ENCODE peak calls at places on chromosome 10, in five cellular contexts. R, E, H, X and F are unnamed samples.

GRCh38 chr10:44965651-44966097 is 6.1 kb downstream of the RASSF4 start:
- DNase-seq in R (no peak), E (no peak), H (no peak), X (no peak), F (peak)

GRCh38 chr10:86597306-86597705 is 57.0 kb upstream of the OPN4 start:
- DNase-seq in R (no peak), E (no peak), H (no peak), X (no peak), F (no peak)

GRCh38 chr10:103550229-103550628 is 56.7 kb downstream of the NEURL1 start:
- DNase-seq in R (no peak), E (no peak), H (no peak), X (no peak), F (no peak)

GRCh38 chr10:7408494-7409044 is 2.3 kb downstream of the SFMBT2 start:
- DNase-seq in R (peak), E (peak), H (no peak), X (peak), F (no peak)

GRCh38 chr10:105262666-105263065 is 621.6 kb downstream of the SORCS3 start:
- DNase-seq in R (no peak), E (peak), H (no peak), X (no peak), F (no peak)

GRCh38 chr10:70283445-70284399 is at the start of gene NPFFR1:
- DNase-seq in R (peak), E (no peak), H (no peak), X (no peak), F (peak)

GRCh38 chr10:74813860-74814259 is 12.5 kb upstream of the KAT6B start:
- DNase-seq in R (peak), E (no peak), H (no peak), X (no peak), F (no peak)

GRCh38 chr10:106863549-106863948 is 301.0 kb downstream of the SORCS1 start:
- DNase-seq in R (peak), E (no peak), H (no peak), X (no peak), F (no peak)

GRCh38 chr10:52779541-52780390 is 7.2 kb upstream of the MBL2 start:
- DNase-seq in R (peak), E (peak), H (no peak), X (no peak), F (peak)

GRCh38 chr10:24916365-24916764 is 36.0 kb downstream of the PRTFDC1 start:
- DNase-seq in R (no peak), E (no peak), H (no peak), X (no peak), F (no peak)

GRCh38 chr10:103184615-103185014 is 8.5 kb downstream of the NT5C2 start:
- DNase-seq in R (no peak), E (peak), H (no peak), X (no peak), F (no peak)

GRCh38 chr10:10363217-10363616 is 654.5 kb upstream of the CELF2 start:
- DNase-seq in R (no peak), E (no peak), H (no peak), X (no peak), F (no peak)

GRCh38 chr10:689433-690226 is at the start of gene DIP2C:
- DNase-seq in R (peak), E (peak), H (no peak), X (no peak), F (no peak)

GRCh38 chr10:30027057-30028005 is 32.1 kb downstream of the JCAD start:
- DNase-seq in R (peak), E (no peak), H (peak), X (peak), F (no peak)

GRCh38 chr10:15262036-15262713 is 93.7 kb upstream of the NMT2 start:
- DNase-seq in R (no peak), E (peak), H (no peak), X (no peak), F (no peak)

GRCh38 chr10:118027397-118027796 is 19.3 kb downstream of the RAB11FIP2 start:
- DNase-seq in R (no peak), E (no peak), H (no peak), X (no peak), F (no peak)

GRCh38 chr10:45550903-45551302 is 121.7 kb downstream of the ZFAND4 start:
- DNase-seq in R (no peak), E (no peak), H (no peak), X (no peak), F (no peak)

GRCh38 chr10:97830064-97830463 is 19.6 kb upstream of the GOLGA7B start:
- DNase-seq in R (no peak), E (no peak), H (no peak), X (no peak), F (no peak)

GRCh38 chr10:80530251-80530650 is 7.5 kb upstream of the SH2D4B start:
- DNase-seq in R (no peak), E (peak), H (no peak), X (no peak), F (no peak)

GRCh38 chr10:128124813-128125403 is 1.3 kb downstream of the MKI67 start:
- DNase-seq in R (no peak), E (no peak), H (no peak), X (no peak), F (no peak)

GRCh38 chr10:46018453-46019169 is 11.8 kb downstream of the NCOA4 start:
- DNase-seq in R (no peak), E (peak), H (no peak), X (no peak), F (no peak)

GRCh38 chr10:9028211-9028610 is 973.7 kb downstream of the GATA3 start:
- DNase-seq in R (no peak), E (no peak), H (no peak), X (no peak), F (no peak)

GRCh38 chr10:62769574-62770242 is 34.8 kb upstream of the ADO start:
- DNase-seq in R (peak), E (peak), H (no peak), X (no peak), F (no peak)

GRCh38 chr10:89427629-89428028 is 13.3 kb downstream of the IFIT5 start:
- DNase-seq in R (no peak), E (peak), H (peak), X (no peak), F (no peak)

GRCh38 chr10:93515071-93515962 is 18.9 kb downstream of the CEP55 start:
- DNase-seq in R (no peak), E (peak), H (no peak), X (no peak), F (no peak)

GRCh38 chr10:126090911-126091728 is 194.8 kb downstream of the FANK1 start:
- DNase-seq in R (no peak), E (peak), H (peak), X (no peak), F (no peak)

GRCh38 chr10:43377393-43377883 is 6.0 kb downstream of the FXYD4 start:
- DNase-seq in R (peak), E (no peak), H (no peak), X (no peak), F (no peak)

GRCh38 chr10:56258991-56259390 is 102.1 kb downstream of the ZWINT start:
- DNase-seq in R (no peak), E (no peak), H (no peak), X (no peak), F (no peak)

GRCh38 chr10:72162978-72163377 is 52.8 kb upstream of the ANAPC16 start:
- DNase-seq in R (no peak), E (peak), H (no peak), X (no peak), F (no peak)

GRCh38 chr10:123284022-123284421 is 129.8 kb downstream of the BUB3 start:
- DNase-seq in R (peak), E (no peak), H (no peak), X (no peak), F (no peak)
- TF ChIP-seq CTCF in R (peak), E (no peak), H (no peak), X (no peak), F (no peak)

GRCh38 chr10:68826764-68827591 is at the start of gene STOX1:
- DNase-seq in R (peak), E (peak), H (no peak), X (peak), F (no peak)
- TF ChIP-seq CTCF in R (no peak), E (no peak), H (no peak), X (no peak), F (no peak)

DNA sequence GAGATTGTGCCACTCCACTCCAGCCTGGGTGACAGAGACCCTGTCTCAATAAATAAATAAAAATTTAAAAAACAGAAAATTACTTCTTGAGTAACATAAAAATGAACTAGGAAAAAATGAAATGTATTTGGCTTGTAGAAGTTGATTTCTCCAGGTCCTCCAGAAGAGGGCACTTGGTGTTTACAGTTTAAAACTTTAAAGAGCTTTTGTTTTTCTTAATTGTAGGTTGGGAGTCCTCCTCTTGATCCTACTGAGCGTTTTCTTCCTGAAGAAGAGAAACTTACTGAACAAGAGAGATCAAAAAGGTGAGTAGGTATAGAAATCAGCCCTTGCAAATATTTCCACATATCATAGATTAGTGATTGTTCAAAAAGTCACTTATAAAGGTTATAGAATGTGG is 16.2 kb downstream of the KIFBP start:
- DNase-seq in R (peak), E (peak), H (no peak), X (no peak), F (no peak)
- TF ChIP-seq CTCF in R (no peak), E (peak), H (peak), X (no peak), F (no peak)

GRCh38 chr10:100766693-100767427 is 21.5 kb downstream of the PAX2 start:
- DNase-seq in R (peak), E (no peak), H (no peak), X (no peak), F (no peak)
- TF ChIP-seq CTCF in R (peak), E (no peak), H (no peak), X (no peak), F (no peak)